ENCODE peak calls at places on chromosomes 6 and 20, in nine cellular contexts. B is astrocyte, Q is choroid plexus epithelial cell, W is stomach, S is MM.1S, X is AG04449, K is foreskin fibroblast, M is fibroblast of mammary gland, D is H9. Y is an unnamed sample.

GRCh38 chr6:104771258-104771832 is 88.4 kb downstream of the HACE1 start:
- DNase-seq in B (peak; percentile 8), Q (peak; percentile 62), W (no peak), S (peak; percentile 10), X (no peak), K (no peak), M (peak; percentile 32), D (no peak), Y (no peak)

GRCh38 chr6:38671885-38672467 is 31.0 kb downstream of the GLO1 start:
- DNase-seq in B (peak; percentile 29), Q (peak; percentile 86), W (no peak), S (peak; percentile 61), X (peak; percentile 14), K (peak; percentile 45), M (peak; percentile 74), D (peak; percentile 33), Y (no peak)

GRCh38 chr6:15592610-15593009 is 70.2 kb downstream of the DTNBP1 start:
- DNase-seq in B (no peak), Q (no peak), W (no peak), S (no peak), X (no peak), K (no peak), M (no peak), D (no peak), Y (no peak)

GRCh38 chr6:25296980-25297379 is 17.8 kb downstream of the CARMIL1 start:
- DNase-seq in B (peak; percentile 35), Q (no peak), W (no peak), S (no peak), X (no peak), K (no peak), M (peak; percentile 68), D (no peak), Y (no peak)

GRCh38 chr6:113375950-113376846 is 480.9 kb upstream of the MARCKS start:
- DNase-seq in B (peak; percentile 90), Q (peak; percentile 67), W (no peak), S (no peak), X (no peak), K (peak; percentile 65), M (peak; percentile 79), D (no peak), Y (no peak)

GRCh38 chr6:31609519-31610406 is 5.3 kb upstream of the AIF1 start:
- DNase-seq in B (no peak), Q (no peak), W (no peak), S (no peak), X (no peak), K (no peak), M (no peak), D (no peak), Y (no peak)

GRCh38 chr20:3227936-3228749 is 10.8 kb downstream of the SLC4A11 start:
- DNase-seq in B (no peak), Q (no peak), W (no peak), S (no peak), X (no peak), K (no peak), M (no peak), D (peak; percentile 63), Y (no peak)

GRCh38 chr6:125968493-125968892 is 11.9 kb downstream of the HINT3 start:
- DNase-seq in B (no peak), Q (no peak), W (no peak), S (no peak), X (no peak), K (no peak), M (no peak), D (no peak), Y (no peak)

GRCh38 chr6:19535351-19535750 is 301.8 kb upstream of the ID4 start:
- DNase-seq in B (no peak), Q (no peak), W (no peak), S (no peak), X (no peak), K (no peak), M (no peak), D (no peak), Y (no peak)

GRCh38 chr6:20873425-20874190 is 339.4 kb downstream of the CDKAL1 start:
- DNase-seq in B (no peak), Q (peak; percentile 64), W (no peak), S (no peak), X (no peak), K (peak; percentile 20), M (peak; percentile 37), D (peak; percentile 50), Y (no peak)

GRCh38 chr6:156662025-156662445 is 115.1 kb upstream of the ARID1B start:
- DNase-seq in B (no peak), Q (no peak), W (no peak), S (no peak), X (peak; percentile 45), K (peak; percentile 13), M (peak; percentile 83), D (peak; percentile 91), Y (no peak)

GRCh38 chr6:53795702-53796450 is 1.1 kb downstream of the LRRC1 start:
- DNase-seq in B (peak; percentile 26), Q (no peak), W (peak; percentile 60), S (peak; percentile 36), X (no peak), K (no peak), M (no peak), D (no peak), Y (no peak)

GRCh38 chr6:5201271-5201670 is 59.5 kb downstream of the LYRM4 start:
- DNase-seq in B (peak; percentile 11), Q (no peak), W (no peak), S (no peak), X (no peak), K (no peak), M (no peak), D (no peak), Y (no peak)

GRCh38 chr20:5073154-5074049 is 46.4 kb downstream of the PCNA start:
- DNase-seq in B (peak; percentile 45), Q (peak; percentile 24), W (peak; percentile 97), S (no peak), X (no peak), K (peak; percentile 68), M (peak; percentile 66), D (peak; percentile 40), Y (no peak)

GRCh38 chr6:168192195-168192900 is 113.3 kb upstream of the FRMD1 start:
- DNase-seq in B (no peak), Q (no peak), W (peak; percentile 7), S (no peak), X (no peak), K (no peak), M (no peak), D (peak; percentile 12), Y (no peak)

GRCh38 chr20:4985658-4986057 is 15.7 kb downstream of the SLC23A2 start:
- DNase-seq in B (no peak), Q (no peak), W (no peak), S (no peak), X (no peak), K (peak; percentile 49), M (peak; percentile 58), D (no peak), Y (no peak)

GRCh38 chr6:122385857-122386256 is 13.6 kb upstream of the HSF2 start:
- DNase-seq in B (no peak), Q (no peak), W (no peak), S (no peak), X (no peak), K (no peak), M (no peak), D (no peak), Y (no peak)

GRCh38 chr6:70315096-70315751 is 12.3 kb upstream of the COL9A1 start:
- DNase-seq in B (no peak), Q (no peak), W (no peak), S (no peak), X (no peak), K (no peak), M (no peak), D (no peak), Y (no peak)

GRCh38 chr20:20734475-20734948 is 22.1 kb upstream of the RALGAPA2 start:
- DNase-seq in B (no peak), Q (no peak), W (no peak), S (no peak), X (no peak), K (no peak), M (no peak), D (no peak), Y (no peak)

GRCh38 chr20:41654884-41655283 is 36.7 kb upstream of the CHD6 start:
- DNase-seq in B (no peak), Q (peak; percentile 37), W (peak; percentile 32), S (no peak), X (no peak), K (no peak), M (peak; percentile 15), D (peak; percentile 63), Y (no peak)

GRCh38 chr20:25303292-25304024 is 55.6 kb downstream of the PYGB start:
- DNase-seq in B (no peak), Q (no peak), W (no peak), S (no peak), X (no peak), K (no peak), M (no peak), D (no peak), Y (no peak)
- TF ChIP-seq CTCF in B (no peak), Q (no peak), W (no peak), S (no peak), X (no peak), K (no peak), M (no peak), D (no peak), Y (no peak)

GRCh38 chr6:43800746-43801488 is 30.9 kb downstream of the VEGFA start:
- DNase-seq in B (no peak), Q (no peak), W (no peak), S (no peak), X (no peak), K (no peak), M (no peak), D (no peak), Y (no peak)
- TF ChIP-seq CTCF in B (no peak), Q (peak; percentile 12), W (no peak), S (no peak), X (no peak), K (no peak), M (no peak), D (peak; percentile 62), Y (no peak)

DNA sequence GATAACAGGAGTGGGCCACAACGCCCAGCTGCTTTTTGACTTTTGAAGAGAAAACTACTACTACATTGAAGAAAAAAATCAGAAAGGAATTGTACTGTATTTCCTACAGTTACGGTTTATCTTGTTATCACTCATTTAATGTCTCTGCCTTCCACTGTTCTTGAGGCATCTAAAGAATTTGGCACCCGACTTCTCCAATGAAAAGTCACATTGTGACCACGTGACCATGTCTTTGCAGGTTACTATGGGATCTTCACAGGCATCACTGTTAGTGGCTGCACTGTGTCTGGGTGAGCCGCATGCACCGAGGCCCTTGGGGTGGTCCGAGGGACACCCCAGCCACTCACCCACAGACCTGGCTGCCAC is 26.8 kb downstream of the RRBP1 start:
- DNase-seq in B (peak; percentile 54), Q (peak; percentile 72), W (no peak), S (no peak), X (no peak), K (no peak), M (no peak), D (peak; percentile 50), Y (no peak)
- TF ChIP-seq CTCF in B (no peak), Q (no peak), W (no peak), S (no peak), X (no peak), K (no peak), M (no peak), D (peak; percentile 40), Y (no peak)

DNA sequence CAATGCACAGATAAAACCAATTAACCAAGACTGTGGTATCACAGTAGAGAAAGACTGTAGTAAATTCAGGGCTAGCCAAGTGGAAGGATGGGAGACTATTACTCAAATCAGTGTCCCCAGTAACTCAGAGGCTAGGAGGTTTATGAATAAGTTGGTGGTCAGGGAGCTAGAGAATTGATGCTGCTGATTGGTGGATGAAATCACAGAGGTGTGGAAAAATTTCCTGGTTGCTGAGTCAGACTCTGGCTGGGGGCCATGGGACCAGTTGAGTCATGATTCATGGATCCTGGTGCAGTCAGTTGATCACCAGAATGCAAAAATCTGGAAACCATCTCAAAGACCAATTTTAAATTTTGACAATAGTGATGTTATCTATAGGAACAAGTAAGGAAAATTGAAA is 555.9 kb downstream of the C6orf118 start:
- DNase-seq in B (peak; percentile 85), Q (peak; percentile 0), W (no peak), S (no peak), X (no peak), K (no peak), M (peak; percentile 63), D (no peak), Y (no peak)
- TF ChIP-seq CTCF in B (no peak), Q (no peak), W (no peak), S (no peak), X (no peak), K (no peak), M (no peak), D (no peak), Y (no peak)